ENCODE peak calls at places on chromosomes 3 and 15, in five cellular contexts. O is tibial artery, M is suprapubic skin, T is SK-N-SH, I is K562. U is an unnamed sample.

GRCh38 chr3:142609136-142609535 is 12.9 kb downstream of the PLS1 start:
- DNase-seq in O (no peak), I (no peak), T (no peak), M (no peak), U (no peak)

GRCh38 chr3:97825101-97825500 is 3.3 kb downstream of the CRYBG3 start:
- DNase-seq in O (no peak), T (no peak), I (no peak), M (no peak), U (no peak)

GRCh38 chr3:177362646-177363045 is 165.4 kb upstream of the TBL1XR1 start:
- DNase-seq in O (no peak), T (no peak), I (no peak), M (no peak), U (peak; percentile 6)

GRCh38 chr3:185927501-185928200 is 10.2 kb downstream of the TRA2B start:
- DNase-seq in I (no peak), T (no peak), O (no peak), M (no peak), U (no peak)

GRCh38 chr15:40072216-40072990 is 33.4 kb upstream of the SRP14 start:
- DNase-seq in I (no peak), M (no peak), T (no peak), O (no peak), U (no peak)

GRCh38 chr3:141643391-141643790 is 94.7 kb upstream of the RNF7 start:
- DNase-seq in T (no peak), I (no peak), O (no peak), M (no peak), U (no peak)

GRCh38 chr15:70101459-70102113 is 3.9 kb upstream of the TLE3 start:
- DNase-seq in O (no peak), T (peak; percentile 71), I (peak; percentile 90), M (no peak), U (peak; percentile 89)

GRCh38 chr3:42730294-42730693 is 27.7 kb upstream of the HHATL start:
- DNase-seq in O (peak; percentile 59), I (no peak), T (no peak), M (peak; percentile 67), U (no peak)

GRCh38 chr15:40763801-40764765 is at the start of gene GCHFR:
- DNase-seq in T (peak; percentile 67), I (peak; percentile 92), M (peak; percentile 92), O (peak; percentile 91), U (peak; percentile 71)

GRCh38 chr3:95120921-95121320 is 1058.1 kb downstream of the NSUN3 start:
- DNase-seq in M (no peak), T (peak; percentile 1), O (no peak), I (no peak), U (no peak)

GRCh38 chr3:72872183-72872582 is 15.7 kb upstream of the GXYLT2 start:
- DNase-seq in I (no peak), O (no peak), T (no peak), M (no peak), U (no peak)

GRCh38 chr3:52223449-52224408 is 1.7 kb downstream of the TLR9 start:
- DNase-seq in T (no peak), I (no peak), M (no peak), O (no peak), U (no peak)

GRCh38 chr3:127135241-127136023 is 57.5 kb upstream of the PRR23E start:
- DNase-seq in M (no peak), O (peak; percentile 64), I (no peak), T (peak; percentile 92), U (no peak)

GRCh38 chr15:88118035-88118434 is 138.5 kb downstream of the NTRK3 start:
- DNase-seq in M (no peak), O (peak; percentile 21), T (no peak), I (no peak), U (no peak)

GRCh38 chr15:37135225-37135624 is 34.9 kb upstream of the MEIS2 start:
- DNase-seq in M (no peak), O (no peak), T (no peak), I (peak; percentile 16), U (peak; percentile 28)

GRCh38 chr3:125143982-125144652 is 68.4 kb downstream of the SLC12A8 start:
- DNase-seq in O (no peak), T (peak; percentile 59), M (no peak), I (no peak), U (no peak)

GRCh38 chr3:125141596-125142417 is 70.7 kb downstream of the SLC12A8 start:
- DNase-seq in I (no peak), O (peak; percentile 83), T (peak; percentile 77), M (no peak), U (peak; percentile 59)

GRCh38 chr3:125142418-125142778 is 70.2 kb downstream of the SLC12A8 start:
- DNase-seq in I (no peak), T (no peak), M (no peak), O (no peak), U (no peak)

GRCh38 chr3:125144653-125145314 is 67.8 kb downstream of the SLC12A8 start:
- DNase-seq in O (no peak), I (no peak), T (no peak), M (no peak), U (no peak)

DNA sequence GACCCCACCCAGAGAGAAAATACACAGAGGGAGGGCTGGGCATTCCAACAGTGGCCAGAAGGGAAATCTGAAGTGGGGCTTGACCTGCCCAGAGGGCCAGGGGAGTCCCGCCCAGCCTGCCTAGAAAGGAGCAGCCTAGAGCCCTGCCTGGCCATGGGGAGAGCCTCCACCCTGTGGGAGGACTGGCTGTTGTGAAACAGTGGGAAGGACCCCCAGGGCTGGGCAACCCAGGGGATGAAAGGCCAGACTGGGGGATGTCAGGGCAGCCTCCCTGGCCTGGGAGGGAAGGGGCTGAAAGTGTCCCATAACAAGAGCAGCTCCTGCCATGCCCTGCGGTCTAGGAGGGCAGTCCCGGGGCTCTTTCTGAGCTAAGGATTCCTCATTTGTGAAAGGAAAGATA is 69.0 kb downstream of the SLC12A8 start:
- DNase-seq in T (no peak), O (no peak), M (no peak), I (no peak), U (no peak)
- H3K4me1 ChIP-seq in T (peaks cover 14% of the 10 kb centered on the region), O (no peaks in the 10 kb centered on the region), M (peaks cover 57% of the 10 kb centered on the region), I (no peaks in the 10 kb centered on the region), U (peaks cover 12% of the 10 kb centered on the region)

DNA sequence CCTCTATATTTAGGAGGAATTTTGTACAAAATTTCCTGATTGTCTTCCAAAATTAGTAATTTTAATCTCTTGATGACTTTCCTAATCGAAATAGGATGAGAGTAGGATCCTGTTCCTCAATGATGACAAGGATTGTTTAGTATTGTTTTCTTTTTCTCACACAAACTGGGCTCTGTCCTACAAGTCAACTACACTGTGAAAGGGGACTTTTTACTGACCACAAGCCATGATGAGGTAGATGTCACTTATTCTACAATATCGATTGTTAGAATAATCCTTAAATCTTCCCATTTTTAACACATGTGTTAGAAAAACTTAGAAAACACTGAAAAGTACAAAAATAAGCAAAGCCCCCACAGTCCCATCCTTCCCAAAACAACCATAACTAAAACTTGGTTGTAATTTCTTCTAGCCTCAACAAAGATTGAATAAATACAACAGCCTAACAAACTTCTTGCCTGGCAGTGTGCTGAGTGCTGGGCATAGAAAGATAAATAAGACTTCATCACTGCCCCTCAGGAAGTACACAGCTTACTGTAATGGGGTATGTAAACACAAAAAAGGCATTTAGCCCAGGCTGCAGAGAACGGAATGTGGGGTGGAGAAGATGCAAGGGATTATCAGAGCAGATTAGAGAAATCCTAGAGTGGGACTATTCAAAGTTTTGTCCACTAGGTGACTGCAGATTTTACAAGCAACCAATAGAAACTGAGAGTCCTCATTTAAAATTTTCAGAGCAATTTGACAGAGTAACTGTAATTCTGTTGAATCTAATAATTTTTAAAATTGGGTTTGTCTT is 35.6 kb upstream of the TSC22D2 start:
- DNase-seq in T (no peak), M (no peak), O (no peak), I (peak; percentile 25), U (no peak)
- TF ChIP-seq CTCF in T (peak; percentile 47), M (no peak), O (no peak), I (no peak), U (peak; percentile 7)

GRCh38 chr3:69763458-69763857 is 24.2 kb downstream of the MITF start:
- DNase-seq in M (no peak), O (no peak), T (no peak), I (no peak), U (no peak)
- H3K4me1 ChIP-seq in M (peaks cover 67% of the 10 kb centered on the region), O (no peaks in the 10 kb centered on the region), T (peaks cover 6% of the 10 kb centered on the region), I (peaks cover 46% of the 10 kb centered on the region), U (peaks cover 32% of the 10 kb centered on the region)

GRCh38 chr3:194673761-194674160 is 1.8 kb upstream of the LSG1 start:
- DNase-seq in M (no peak), T (no peak), I (no peak), O (no peak), U (no peak)

GRCh38 chr3:194676471-194676870 is 4.5 kb upstream of the LSG1 start:
- DNase-seq in M (no peak), I (no peak), O (no peak), T (no peak), U (no peak)

GRCh38 chr3:194675081-194675640 is 3.2 kb upstream of the LSG1 start:
- DNase-seq in M (no peak), I (no peak), O (no peak), T (no peak), U (no peak)

GRCh38 chr3:194672876-194673275 is 885 bp upstream of the LSG1 start:
- DNase-seq in T (no peak), I (no peak), M (no peak), O (no peak), U (no peak)

GRCh38 chr3:194675680-194676079 is 3.7 kb upstream of the LSG1 start:
- DNase-seq in T (no peak), M (no peak), I (no peak), O (no peak), U (no peak)
- TF ChIP-seq CTCF in T (no peak), M (no peak), I (no peak), O (no peak), U (no peak)

U was measured in MM.1S.